ENCODE peak calls at places on chromosomes 3 and 15, in four cellular contexts. P, H, Q and G are unnamed samples.

GRCh38 chr3:124168271-124168670 is 176.3 kb upstream of the ROPN1 start:
- DNase-seq in H (no peak), Q (no peak), P (no peak), G (no peak)

GRCh38 chr3:123331006-123331405 is 117.9 kb downstream of the ADCY5 start:
- DNase-seq in H (no peak), P (no peak), Q (no peak), G (no peak)

GRCh38 chr15:31352911-31353811 is 26.5 kb downstream of the KLF13 start:
- DNase-seq in H (peak), Q (peak), P (no peak), G (no peak)

GRCh38 chr3:23079976-23080375 is 123.2 kb upstream of the UBE2E2 start:
- DNase-seq in P (peak), Q (no peak), H (no peak), G (no peak)

GRCh38 chr3:184234224-184234623 is 4.8 kb downstream of the VWA5B2 start:
- DNase-seq in P (peak), H (no peak), Q (peak), G (peak)

GRCh38 chr3:195286115-195286872 is 15.3 kb upstream of the XXYLT1 start:
- DNase-seq in Q (no peak), P (no peak), H (no peak), G (no peak)

GRCh38 chr3:120693439-120694172 is 11.6 kb upstream of the HGD start:
- DNase-seq in Q (no peak), P (no peak), H (no peak), G (peak)

GRCh38 chr15:74505837-74506514 is 35.0 kb upstream of the ARID3B start:
- DNase-seq in P (no peak), Q (no peak), H (no peak), G (no peak)

GRCh38 chr3:11770477-11771381 is 76.0 kb downstream of the TAMM41 start:
- DNase-seq in P (peak), H (peak), Q (peak), G (peak)

GRCh38 chr3:193595939-193596487 is 3.0 kb downstream of the OPA1 start:
- DNase-seq in P (no peak), Q (no peak), H (no peak), G (no peak)

GRCh38 chr15:95897651-95898050 is 432.8 kb upstream of the NR2F2 start:
- DNase-seq in Q (no peak), P (no peak), H (no peak), G (no peak)

GRCh38 chr3:123388811-123389210 is 60.1 kb downstream of the ADCY5 start:
- DNase-seq in Q (no peak), P (no peak), H (no peak), G (no peak)

GRCh38 chr3:2623463-2623862 is 486.7 kb downstream of the IL5RA start:
- DNase-seq in Q (no peak), H (no peak), P (no peak), G (no peak)

GRCh38 chr3:129184396-129184656 is 630 bp upstream of the CNBP start:
- DNase-seq in Q (peak), P (peak), H (no peak), G (peak)

GRCh38 chr15:87816811-87817210 is 439.7 kb downstream of the NTRK3 start:
- DNase-seq in H (no peak), P (peak), Q (no peak), G (no peak)

GRCh38 chr3:66276705-66277274 is 56.0 kb downstream of the SLC25A26 start:
- DNase-seq in H (no peak), Q (peak), P (peak), G (peak)

GRCh38 chr3:194806991-194807685 is 121.5 kb downstream of the FAM43A start:
- DNase-seq in Q (no peak), P (no peak), H (no peak), G (no peak)

GRCh38 chr3:155102329-155102728 is 22.2 kb downstream of the MME start:
- DNase-seq in H (no peak), P (no peak), Q (no peak), G (no peak)

GRCh38 chr3:45986303-45986982 is 9.2 kb downstream of the FYCO1 start:
- DNase-seq in P (peak), Q (no peak), H (no peak), G (peak)

GRCh38 chr3:169299129-169299528 is 364.4 kb downstream of the MECOM start:
- DNase-seq in Q (no peak), P (no peak), H (no peak), G (no peak)

GRCh38 chr3:170961616-170962400 is 53.4 kb upstream of the EIF5A2 start:
- DNase-seq in Q (no peak), H (no peak), P (no peak), G (peak)

DNA sequence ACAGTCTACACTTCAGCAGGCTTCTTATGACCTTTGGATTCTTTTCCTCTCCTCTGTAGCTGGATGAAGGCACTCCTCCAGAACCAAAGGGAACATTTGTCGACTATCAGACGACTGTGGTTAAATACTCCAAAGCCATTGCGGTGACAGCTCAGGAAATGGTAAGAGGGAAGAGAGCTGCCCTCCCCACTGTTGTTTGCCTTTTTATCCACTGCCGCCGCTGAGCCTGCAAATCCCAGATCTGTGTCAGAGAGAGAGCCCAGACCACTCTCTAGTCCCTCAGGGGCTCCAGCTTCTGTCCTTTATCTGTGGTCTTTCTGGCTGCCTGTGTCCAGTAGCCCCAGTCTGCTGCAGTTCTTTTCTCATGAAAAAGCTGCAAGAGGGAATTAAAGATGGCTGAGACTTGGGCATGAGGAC is 261.5 kb upstream of the TPM1 start:
- DNase-seq in H (no peak), Q (no peak), P (no peak), G (no peak)
- TF ChIP-seq CHD4 in H (no peak), Q (no peak), P (no peak), G (no peak)

GRCh38 chr15:73340502-73341192 is 28.1 kb downstream of the HCN4 start:
- DNase-seq in Q (no peak), H (no peak), P (no peak), G (no peak)

GRCh38 chr15:73338606-73339388 is 30.0 kb downstream of the HCN4 start:
- DNase-seq in H (no peak), P (no peak), Q (no peak), G (no peak)

GRCh38 chr15:73336756-73337155 is 32.0 kb downstream of the HCN4 start:
- DNase-seq in H (no peak), Q (no peak), P (no peak), G (no peak)

GRCh38 chr15:73335471-73335870 is 33.3 kb downstream of the HCN4 start:
- DNase-seq in P (no peak), H (no peak), Q (no peak), G (no peak)

DNA sequence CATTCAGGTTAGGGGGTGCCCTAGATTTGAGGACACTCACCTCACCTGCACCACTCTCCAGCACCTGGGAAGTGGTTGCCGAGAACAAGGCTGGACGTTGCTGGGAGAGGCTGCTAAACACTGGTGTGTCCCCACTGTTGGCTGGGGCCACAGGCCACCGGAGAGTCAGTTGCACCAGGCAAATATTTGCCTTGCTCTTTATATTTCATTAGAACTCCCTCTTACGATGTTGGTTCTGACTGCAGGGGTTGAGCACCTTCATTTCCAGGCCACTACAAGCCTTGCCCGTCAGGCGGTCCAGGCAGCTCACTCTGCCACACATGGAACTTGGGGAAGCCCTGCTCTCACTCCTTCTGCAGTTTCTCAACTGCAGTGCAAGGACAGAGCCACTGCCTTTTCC is 30.7 kb downstream of the HCN4 start:
- DNase-seq in P (no peak), H (no peak), Q (no peak), G (no peak)
- TF ChIP-seq CHD4 in P (no peak), H (no peak), Q (no peak), G (no peak)

DNA sequence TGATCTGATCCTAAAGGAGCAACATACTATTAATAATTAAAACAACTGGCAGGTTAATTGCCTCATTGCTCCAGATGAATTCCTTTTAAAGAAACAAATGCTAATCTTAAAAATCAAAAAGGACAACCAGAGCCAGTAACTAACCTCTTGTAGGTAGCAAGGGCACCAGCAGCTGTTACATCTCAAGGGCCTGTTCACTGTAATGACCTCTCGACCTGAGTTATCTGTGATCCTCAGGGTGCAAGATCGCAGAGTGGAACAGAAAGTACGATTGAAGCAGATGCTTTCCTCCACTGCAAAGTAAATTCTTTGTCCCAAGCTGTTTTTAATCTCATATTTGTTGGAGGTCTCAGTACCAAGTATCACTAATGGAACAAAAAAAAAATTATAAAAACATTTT is 11.4 kb downstream of the PLSCR5 start:
- DNase-seq in Q (no peak), H (no peak), P (no peak), G (no peak)
- TF ChIP-seq CHD4 in Q (no peak), H (no peak), P (no peak), G (no peak)

DNA sequence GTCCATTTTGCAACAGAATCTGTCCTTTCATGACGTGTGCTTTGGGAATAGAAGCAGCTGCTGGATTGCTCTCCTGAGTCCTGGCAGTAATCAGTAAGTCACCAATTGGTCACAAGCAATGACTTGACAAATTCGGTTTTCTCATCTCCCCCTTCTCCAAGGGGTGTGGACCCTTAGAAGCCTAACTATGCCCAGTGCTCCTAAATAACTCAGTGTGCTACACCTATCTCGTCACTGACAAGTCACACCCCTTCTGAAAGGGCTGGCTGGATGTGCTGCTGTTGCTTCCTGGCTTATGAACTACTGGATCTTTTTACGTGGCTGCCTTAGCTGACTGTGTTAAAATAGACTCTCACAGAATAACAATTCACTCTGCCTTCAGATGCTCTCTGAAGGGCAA is 1351.5 kb downstream of the ZPLD1 start:
- DNase-seq in P (no peak), H (no peak), Q (no peak), G (no peak)
- TF ChIP-seq CHD4 in P (no peak), H (no peak), Q (no peak), G (no peak)

GRCh38 chr15:26082833-26083174 is 219.7 kb upstream of the ATP10A start:
- DNase-seq in Q (no peak), P (no peak), H (no peak), G (no peak)
- TF ChIP-seq CHD4 in Q (no peak), P (no peak), H (no peak), G (no peak)

GRCh38 chr15:76378691-76379090 is 42.1 kb downstream of the ISL2 start:
- DNase-seq in P (no peak), H (no peak), Q (no peak), G (no peak)

GRCh38 chr15:76376816-76377215 is 40.2 kb downstream of the ISL2 start:
- DNase-seq in Q (no peak), P (no peak), H (no peak), G (no peak)

GRCh38 chr15:76377217-76377616 is 40.6 kb downstream of the ISL2 start:
- DNase-seq in Q (no peak), P (no peak), H (no peak), G (peak)

GRCh38 chr15:76377751-76378150 is 41.2 kb downstream of the ISL2 start:
- DNase-seq in Q (no peak), P (no peak), H (no peak), G (no peak)

DNA sequence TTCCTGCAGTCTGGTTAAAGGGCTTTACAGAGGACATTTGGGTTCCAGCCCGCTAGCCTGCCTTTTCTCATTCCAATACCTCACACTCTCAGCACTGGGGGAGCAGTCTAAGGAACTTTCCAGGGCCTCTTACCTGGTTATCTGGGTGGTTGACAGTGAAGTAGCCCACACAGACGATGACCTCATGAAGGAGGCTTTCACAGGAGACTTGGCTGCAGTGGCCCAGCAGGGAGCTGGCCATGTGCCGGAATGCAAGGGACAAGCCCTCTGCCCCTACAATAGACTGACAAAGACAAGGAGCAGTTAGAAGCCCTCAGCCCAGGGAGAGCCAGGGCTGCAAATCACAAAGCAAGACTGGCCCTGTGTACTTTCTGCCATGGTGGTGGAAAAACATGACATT is 39.5 kb downstream of the ISL2 start:
- DNase-seq in P (no peak), Q (no peak), H (no peak), G (no peak)
- TF ChIP-seq CHD4 in P (no peak), Q (no peak), H (no peak), G (no peak)

GRCh38 chr15:35533130-35534110 is 12.5 kb downstream of the DPH6 start:
- DNase-seq in P (no peak), H (no peak), Q (no peak), G (no peak)
- TF ChIP-seq CHD4 in P (no peak), H (no peak), Q (no peak), G (no peak)

GRCh38 chr3:88203537-88204143 is 53.9 kb downstream of the C3orf38 start:
- DNase-seq in P (peak), Q (peak), H (peak), G (peak)
- TF ChIP-seq CHD4 in P (no peak), Q (no peak), H (no peak), G (no peak)